ENCODE peak calls at places on chromosomes 2 and 18, in ten cellular contexts. I is HFFc6, D is dorsolateral prefrontal cortex, G is H9, S is WTC11, N is GM12865, V is AG04449, P is IMR-90, C is OCI-LY7, W is heart right ventricle. X is an unnamed sample.

GRCh38 chr18:7198326-7198725 is 32.6 kb upstream of the LRRC30 start:
- DNase-seq in P (no peak), N (no peak), V (no peak), I (no peak), G (no peak), D (no peak), C (no peak), S (no peak), W (no peak), X (no peak)

GRCh38 chr2:168116448-168116847 is 130.9 kb downstream of the STK39 start:
- DNase-seq in V (no peak), G (peak; percentile 47), S (peak; percentile 56), C (no peak), W (no peak), I (no peak), P (peak; percentile 13), N (no peak), D (no peak), X (no peak)

GRCh38 chr2:160157861-160158813 is 41.9 kb downstream of the ITGB6 start:
- DNase-seq in C (no peak), N (no peak), S (no peak), D (no peak), G (no peak), P (peak; percentile 37), V (peak; percentile 44), I (peak; percentile 26), W (no peak), X (no peak)

GRCh38 chr2:14706201-14706600 is 73.7 kb downstream of the LRATD1 start:
- DNase-seq in N (no peak), W (no peak), G (no peak), I (no peak), V (no peak), D (no peak), P (no peak), S (no peak), C (no peak), X (no peak)

GRCh38 chr2:239197146-239197545 is 203.7 kb downstream of the HDAC4 start:
- DNase-seq in D (no peak), N (no peak), I (no peak), S (no peak), V (no peak), W (no peak), P (no peak), G (peak; percentile 20), C (no peak), X (no peak)

GRCh38 chr18:3246636-3247242 is 862 bp upstream of the MYL12A start:
- DNase-seq in V (no peak), S (no peak), D (no peak), G (no peak), N (peak; percentile 52), P (no peak), W (peak; percentile 26), I (no peak), C (no peak), X (no peak)

GRCh38 chr2:69589973-69590652 is 53.4 kb downstream of the AAK1 start:
- DNase-seq in V (no peak), I (no peak), G (no peak), P (peak; percentile 62), D (no peak), C (no peak), W (no peak), S (no peak), N (no peak), X (no peak)

GRCh38 chr2:30670453-30670852 is 136.8 kb downstream of the CAPN13 start:
- DNase-seq in W (no peak), G (peak; percentile 32), V (no peak), S (no peak), C (peak; percentile 33), D (no peak), N (no peak), P (no peak), I (no peak), X (no peak)

GRCh38 chr2:26314243-26314642 is 31.7 kb upstream of the SELENOI start:
- DNase-seq in P (no peak), D (no peak), W (no peak), G (peak; percentile 64), I (no peak), S (peak; percentile 67), N (no peak), C (no peak), V (no peak), X (no peak)

GRCh38 chr2:99340669-99341236 is 3.6 kb downstream of the EIF5B start:
- DNase-seq in I (no peak), V (no peak), N (no peak), G (no peak), S (no peak), C (no peak), P (no peak), W (no peak), D (no peak), X (no peak)

GRCh38 chr2:62474173-62474572 is 31.8 kb downstream of the TMEM17 start:
- DNase-seq in N (no peak), I (no peak), V (no peak), C (no peak), P (no peak), D (no peak), S (no peak), W (no peak), G (no peak), X (no peak)

GRCh38 chr2:166932032-166932431 is 43.8 kb downstream of the XIRP2 start:
- DNase-seq in V (no peak), G (no peak), C (no peak), P (peak; percentile 68), D (no peak), I (no peak), S (no peak), N (no peak), W (no peak), X (no peak)

GRCh38 chr18:66560092-66560491 is 43.8 kb downstream of the CDH19 start:
- DNase-seq in S (no peak), I (no peak), V (no peak), C (no peak), N (peak; percentile 1), P (no peak), D (no peak), G (no peak), W (no peak), X (no peak)

GRCh38 chr2:96174251-96175144 is 29.3 kb upstream of the DUSP2 start:
- DNase-seq in P (peak; percentile 51), W (peak; percentile 75), D (peak; percentile 80), I (peak; percentile 45), V (no peak), G (peak; percentile 80), C (peak; percentile 87), S (peak; percentile 82), N (peak; percentile 85), X (peak; percentile 80)

GRCh38 chr2:233387667-233388528 is 33.6 kb downstream of the DGKD start:
- DNase-seq in I (peak; percentile 75), D (peak; percentile 86), N (no peak), W (peak; percentile 90), G (no peak), C (no peak), P (peak; percentile 96), V (peak; percentile 79), S (no peak), X (no peak)

GRCh38 chr2:45288532-45288931 is 279.3 kb upstream of the SIX2 start:
- DNase-seq in D (no peak), W (no peak), P (peak; percentile 42), I (no peak), C (no peak), N (peak; percentile 7), S (no peak), G (no peak), V (peak; percentile 40), X (no peak)

GRCh38 chr18:55402731-55403405 is 185.1 kb downstream of the TCF4 start:
- DNase-seq in P (no peak), N (no peak), C (no peak), I (no peak), S (no peak), V (no peak), W (no peak), G (no peak), D (no peak), X (no peak)

GRCh38 chr2:196233808-196234501 is 62.6 kb upstream of the STK17B start:
- DNase-seq in C (peak; percentile 82), S (no peak), G (no peak), P (peak; percentile 27), D (no peak), V (no peak), W (no peak), I (no peak), N (peak; percentile 49), X (peak; percentile 34)

GRCh38 chr2:32128636-32129035 is 37.0 kb upstream of the SLC30A6 start:
- DNase-seq in S (no peak), P (no peak), W (no peak), C (no peak), I (no peak), D (no peak), N (no peak), G (no peak), V (no peak), X (no peak)

GRCh38 chr2:239827511-239827865 is 197.7 kb downstream of the NDUFA10 start:
- DNase-seq in V (no peak), W (no peak), D (no peak), G (peak; percentile 15), P (no peak), C (no peak), I (no peak), S (no peak), N (no peak), X (no peak)

GRCh38 chr2:221969830-221970144 is 329.0 kb downstream of the PAX3 start:
- DNase-seq in D (no peak), N (no peak), V (no peak), G (no peak), I (no peak), C (no peak), W (no peak), S (no peak), P (no peak), X (no peak)

GRCh38 chr2:23505218-23505983 is 120.4 kb downstream of the KLHL29 start:
- DNase-seq in S (peak; percentile 32), C (no peak), D (no peak), P (no peak), W (no peak), V (no peak), I (no peak), G (no peak), N (no peak), X (no peak)
- TF ChIP-seq CTCF in S (no peak), C (no peak), D (no peak), P (no peak), W (no peak), V (no peak), I (peak; percentile 34), G (peak; percentile 57), N (no peak), X (no peak)

GRCh38 chr18:65227970-65228369 is 522.8 kb upstream of the CDH7 start:
- DNase-seq in G (no peak), N (no peak), P (no peak), D (no peak), C (no peak), I (no peak), V (no peak), W (no peak), S (no peak), X (no peak)
- TF ChIP-seq CTCF in G (peak; percentile 58), N (no peak), P (no peak), D (no peak), C (no peak), I (no peak), V (no peak), W (no peak), S (no peak), X (no peak)

GRCh38 chr2:188319845-188320244 is 28.2 kb downstream of the GULP1 start:
- DNase-seq in V (no peak), D (no peak), N (no peak), G (no peak), W (no peak), I (no peak), S (no peak), C (no peak), P (no peak), X (no peak)
- TF ChIP-seq CTCF in V (no peak), D (no peak), N (no peak), G (peak; percentile 47), W (no peak), I (peak; percentile 15), S (no peak), C (no peak), P (no peak), X (no peak)

GRCh38 chr2:199405241-199405640 is 52.5 kb downstream of the SATB2 start:
- DNase-seq in P (peak; percentile 17), I (no peak), N (peak; percentile 11), D (no peak), G (peak; percentile 60), W (no peak), V (no peak), C (no peak), S (peak; percentile 20), X (no peak)
- TF ChIP-seq CTCF in P (peak; percentile 26), I (peak; percentile 72), N (peak; percentile 23), D (peak; percentile 15), G (peak; percentile 70), W (no peak), V (no peak), C (peak; percentile 61), S (peak; percentile 40), X (no peak)